ENCODE peak calls at places on chromosome 6, in six cellular contexts. E is H9, L is cardiac fibroblast, I is Calu3, F is colonic mucosa, H is fibroblast of the aortic adventitia. P is an unnamed sample.

GRCh38 chr6:71721642-71722041 is 164.7 kb upstream of the RIMS1 start:
- DNase-seq in E (no peak), L (peak), I (no peak), F (no peak), H (peak), P (peak)

GRCh38 chr6:25370175-25371036 is 91.2 kb downstream of the CARMIL1 start:
- DNase-seq in E (no peak), L (no peak), I (no peak), F (peak), H (no peak), P (no peak)

GRCh38 chr6:169162249-169162967 is 91.2 kb downstream of the THBS2 start:
- DNase-seq in E (no peak), L (no peak), I (no peak), F (no peak), H (no peak), P (no peak)

GRCh38 chr6:42555477-42556457 is 8.1 kb upstream of the UBR2 start:
- DNase-seq in E (peak), L (peak), I (no peak), F (peak), H (no peak), P (no peak)

GRCh38 chr6:101578306-101578705 is 184.8 kb downstream of the GRIK2 start:
- DNase-seq in E (no peak), L (no peak), I (no peak), F (no peak), H (no peak), P (no peak)

GRCh38 chr6:87407896-87408720 is at the start of gene CFAP206:
- DNase-seq in E (peak), L (peak), I (peak), F (peak), H (peak), P (peak)

GRCh38 chr6:7331452-7331851 is 18.5 kb upstream of the SSR1 start:
- DNase-seq in E (no peak), L (no peak), I (no peak), F (no peak), H (no peak), P (no peak)

GRCh38 chr6:122615409-122615808 is 5.2 kb downstream of the PKIB start:
- DNase-seq in E (no peak), L (no peak), I (no peak), F (no peak), H (no peak), P (no peak)

GRCh38 chr6:7727150-7727950 is 1.5 kb downstream of the BMP6 start:
- DNase-seq in E (peak), L (peak), I (peak), F (no peak), H (peak), P (no peak)

GRCh38 chr6:17945111-17945510 is 42.3 kb downstream of the KIF13A start:
- DNase-seq in E (no peak), L (peak), I (no peak), F (no peak), H (peak), P (peak)

GRCh38 chr6:90304308-90304707 is 7.7 kb upstream of the BACH2 start:
- DNase-seq in E (no peak), L (no peak), I (no peak), F (no peak), H (no peak), P (no peak)

GRCh38 chr6:26295691-26296555 is 69.1 kb upstream of the BTN3A2 start:
- DNase-seq in E (no peak), L (peak), I (peak), F (peak), H (peak), P (peak)

GRCh38 chr6:89956182-89956581 is 61.9 kb downstream of the GJA10 start:
- DNase-seq in E (no peak), L (no peak), I (no peak), F (no peak), H (no peak), P (no peak)

GRCh38 chr6:3370361-3371221 is 86.3 kb downstream of the SLC22A23 start:
- DNase-seq in E (no peak), L (no peak), I (no peak), F (no peak), H (no peak), P (no peak)

GRCh38 chr6:159443521-159443920 is 249.5 kb downstream of the SOD2 start:
- DNase-seq in E (no peak), L (no peak), I (no peak), F (no peak), H (no peak), P (no peak)

GRCh38 chr6:128511518-128511917 is 8.9 kb downstream of the PTPRK start:
- DNase-seq in E (no peak), L (peak), I (no peak), F (no peak), H (peak), P (no peak)

GRCh38 chr6:145497006-145497405 is 238.3 kb downstream of the EPM2A start:
- DNase-seq in E (no peak), L (no peak), I (no peak), F (no peak), H (no peak), P (no peak)

GRCh38 chr6:55704421-55704820 is 125.4 kb upstream of the HMGCLL1 start:
- DNase-seq in E (no peak), L (peak), I (no peak), F (no peak), H (peak), P (no peak)

GRCh38 chr6:25418463-25419052 is 139.4 kb downstream of the CARMIL1 start:
- DNase-seq in E (no peak), L (no peak), I (peak), F (no peak), H (peak), P (peak)

GRCh38 chr6:84688187-84688878 is 76.1 kb downstream of the TBX18 start:
- DNase-seq in E (no peak), L (no peak), I (no peak), F (no peak), H (peak), P (no peak)

GRCh38 chr6:34600101-34600500 is 44.0 kb upstream of the SPDEF start:
- DNase-seq in E (no peak), L (no peak), I (no peak), F (no peak), H (no peak), P (no peak)

GRCh38 chr6:90900034-90900433 is 313.2 kb upstream of the MAP3K7 start:
- DNase-seq in E (no peak), L (no peak), I (no peak), F (no peak), H (no peak), P (no peak)

GRCh38 chr6:102407886-102408741 is 1014.6 kb downstream of the GRIK2 start:
- DNase-seq in E (no peak), L (no peak), I (no peak), F (no peak), H (no peak), P (no peak)

GRCh38 chr6:11785953-11786579 is 7.5 kb upstream of the ADTRP start:
- DNase-seq in E (no peak), L (no peak), I (no peak), F (peak), H (no peak), P (no peak)

GRCh38 chr6:138403801-138404665 is at the start of gene HEBP2:
- DNase-seq in E (peak), L (peak), I (peak), F (peak), H (peak), P (peak)

GRCh38 chr6:162917506-162917905 is 189.7 kb downstream of the PACRG start:
- DNase-seq in E (no peak), L (peak), I (no peak), F (no peak), H (peak), P (peak)

GRCh38 chr6:169363590-169363989 is 109.9 kb upstream of the THBS2 start:
- DNase-seq in E (no peak), L (peak), I (no peak), F (no peak), H (no peak), P (no peak)

GRCh38 chr6:112416885-112417284 is 69.8 kb downstream of the RFPL4B start:
- DNase-seq in E (no peak), L (no peak), I (no peak), F (no peak), H (peak), P (no peak)

GRCh38 chr6:32057966-32058365 is 19.8 kb downstream of the CYP21A2 start:
- DNase-seq in E (no peak), L (no peak), I (no peak), F (no peak), H (no peak), P (no peak)

GRCh38 chr6:32075781-32076494 is 33.2 kb downstream of the TNXB start:
- DNase-seq in E (no peak), L (peak), I (no peak), F (no peak), H (no peak), P (no peak)

GRCh38 chr6:170452767-170453545 is 100.2 kb downstream of the PSMB1 start:
- DNase-seq in E (no peak), L (no peak), I (no peak), F (no peak), H (no peak), P (no peak)

GRCh38 chr6:89797317-89797716 is 22.3 kb downstream of the MDN1 start:
- DNase-seq in E (no peak), L (peak), I (no peak), F (no peak), H (peak), P (peak)

GRCh38 chr6:11650297-11650696 is 112.7 kb downstream of the TMEM170B start:
- DNase-seq in E (peak), L (peak), I (no peak), F (no peak), H (peak), P (peak)

GRCh38 chr6:2249126-2249525 is 3.7 kb upstream of the GMDS start:
- DNase-seq in E (no peak), L (no peak), I (no peak), F (no peak), H (no peak), P (no peak)

GRCh38 chr6:136886110-136886509 is 36.0 kb upstream of the SLC35D3 start:
- DNase-seq in E (no peak), L (peak), I (no peak), F (no peak), H (no peak), P (no peak)

GRCh38 chr6:159095561-159096095 is 50.8 kb upstream of the TAGAP start:
- DNase-seq in E (peak), L (no peak), I (no peak), F (peak), H (no peak), P (no peak)

GRCh38 chr6:99434702-99435530 is 9.8 kb upstream of the PNISR start:
- DNase-seq in E (no peak), L (peak), I (no peak), F (no peak), H (peak), P (no peak)

GRCh38 chr6:122141246-122141645 is 258.2 kb upstream of the HSF2 start:
- DNase-seq in E (no peak), L (no peak), I (no peak), F (no peak), H (no peak), P (no peak)

GRCh38 chr6:70312165-70312564 is 9.3 kb upstream of the COL9A1 start:
- DNase-seq in E (no peak), L (peak), I (peak), F (no peak), H (peak), P (peak)

GRCh38 chr6:70314240-70314639 is 11.4 kb upstream of the COL9A1 start:
- DNase-seq in E (no peak), L (no peak), I (no peak), F (no peak), H (peak), P (no peak)

GRCh38 chr6:70315096-70315751 is 12.3 kb upstream of the COL9A1 start:
- DNase-seq in E (no peak), L (no peak), I (no peak), F (no peak), H (no peak), P (no peak)

GRCh38 chr6:70307008-70307407 is 4.1 kb upstream of the COL9A1 start:
- DNase-seq in E (no peak), L (no peak), I (no peak), F (no peak), H (no peak), P (no peak)

DNA sequence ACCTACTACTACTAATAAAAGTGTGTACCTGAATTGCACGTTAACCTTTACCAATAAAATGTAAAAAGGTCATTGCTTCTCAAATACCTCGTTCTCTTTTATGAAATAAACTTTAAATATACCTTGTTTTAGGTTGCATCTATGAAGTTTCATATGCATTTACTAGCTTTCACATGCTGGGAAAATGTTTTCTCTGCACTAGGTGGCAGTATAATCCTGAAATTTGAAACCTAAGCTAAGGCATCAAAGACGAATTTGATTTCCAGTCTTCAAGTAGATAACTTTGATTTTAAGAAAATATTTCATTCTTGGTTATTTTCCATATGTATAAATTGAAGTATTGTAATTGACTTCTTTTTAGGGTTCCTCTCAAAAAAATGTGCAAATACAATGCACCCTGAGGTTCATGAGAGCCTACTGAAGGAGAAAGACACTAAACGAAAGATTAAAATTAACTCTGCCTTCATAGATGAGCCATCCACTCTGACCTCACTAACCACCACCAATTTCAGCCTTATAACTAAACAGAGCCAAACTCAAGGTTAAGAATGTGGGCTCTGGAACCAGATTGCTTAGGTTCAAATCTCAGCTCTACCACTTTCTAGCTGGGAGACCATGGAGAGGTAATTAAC is 7.3 kb upstream of the COL9A1 start:
- DNase-seq in E (no peak), L (peak), I (peak), F (peak), H (peak), P (peak)
- TF ChIP-seq CTCF in E (peak), L (peak), I (peak), F (peak), H (peak), P (peak)

GRCh38 chr6:30686908-30687658 is 638 bp upstream of the PPP1R18 start:
- DNase-seq in E (peak), L (peak), I (peak), F (peak), H (peak), P (peak)

GRCh38 chr6:30684386-30685156 is 1.9 kb downstream of the PPP1R18 start:
- DNase-seq in E (no peak), L (peak), I (no peak), F (peak), H (no peak), P (no peak)

GRCh38 chr6:30683980-30684338 is 2.5 kb downstream of the PPP1R18 start:
- DNase-seq in E (no peak), L (no peak), I (no peak), F (no peak), H (no peak), P (no peak)

GRCh38 chr6:30685977-30686907 is at the start of gene PPP1R18:
- DNase-seq in E (peak), L (peak), I (peak), F (peak), H (peak), P (no peak)

DNA sequence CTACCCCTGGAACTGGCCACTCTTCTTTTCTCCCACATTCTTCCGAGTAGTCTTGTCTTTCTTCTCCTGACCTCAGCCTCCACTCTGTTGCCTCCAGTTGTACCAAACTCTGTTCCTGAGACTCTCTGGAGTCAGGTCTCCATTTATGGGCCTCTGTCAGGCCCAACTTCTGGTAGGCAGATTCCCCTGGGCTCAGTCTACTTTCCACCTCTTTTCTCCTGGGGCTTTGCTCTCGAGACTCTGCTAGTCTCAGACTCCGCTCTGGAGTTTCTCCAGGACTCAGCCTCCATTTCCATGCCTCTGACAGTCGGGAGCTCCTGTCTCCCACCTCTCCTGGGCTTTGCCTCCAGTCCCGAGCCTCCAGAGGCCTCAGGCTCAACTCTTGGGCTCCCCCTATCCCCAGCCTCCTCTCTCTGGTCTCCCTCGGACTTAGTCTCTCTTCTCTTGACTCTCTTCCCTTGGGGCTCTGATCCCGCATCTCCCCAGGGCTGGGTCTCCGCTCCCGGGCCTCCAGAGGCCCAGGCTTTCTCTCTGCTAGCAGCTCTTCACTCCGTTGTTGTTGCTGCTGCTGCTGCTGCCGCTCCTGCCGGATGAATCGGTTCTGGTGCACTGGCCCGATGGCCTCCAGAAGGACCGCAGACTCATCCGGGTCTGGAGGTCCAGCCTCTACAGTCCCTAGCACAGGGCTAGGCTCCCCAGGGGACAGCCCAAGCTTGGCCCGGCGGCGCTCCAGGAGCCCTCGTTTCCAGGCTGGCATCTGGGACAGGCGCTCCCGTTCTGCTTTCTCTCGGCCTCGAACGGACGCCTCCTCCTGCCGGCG is 1.1 kb downstream of the PPP1R18 start:
- DNase-seq in E (no peak), L (peak), I (no peak), F (no peak), H (peak), P (no peak)
- TF ChIP-seq CTCF in E (no peak), L (peak), I (no peak), F (no peak), H (peak), P (peak)

GRCh38 chr6:119343167-119343566 is 6.4 kb downstream of the MAN1A1 start:
- DNase-seq in E (no peak), L (no peak), I (no peak), F (no peak), H (no peak), P (no peak)
- TF ChIP-seq CTCF in E (no peak), L (no peak), I (no peak), F (no peak), H (no peak), P (no peak)

GRCh38 chr6:147770221-147770620 is 261.7 kb downstream of the SAMD5 start:
- DNase-seq in E (no peak), L (no peak), I (no peak), F (no peak), H (no peak), P (no peak)

GRCh38 chr6:147776631-147777030 is 268.1 kb downstream of the SAMD5 start:
- DNase-seq in E (no peak), L (no peak), I (no peak), F (no peak), H (no peak), P (no peak)

GRCh38 chr6:147772724-147773123 is 264.2 kb downstream of the SAMD5 start:
- DNase-seq in E (no peak), L (no peak), I (no peak), F (no peak), H (no peak), P (no peak)

GRCh38 chr6:147779624-147780023 is 271.1 kb downstream of the SAMD5 start:
- DNase-seq in E (no peak), L (no peak), I (no peak), F (no peak), H (no peak), P (no peak)

DNA sequence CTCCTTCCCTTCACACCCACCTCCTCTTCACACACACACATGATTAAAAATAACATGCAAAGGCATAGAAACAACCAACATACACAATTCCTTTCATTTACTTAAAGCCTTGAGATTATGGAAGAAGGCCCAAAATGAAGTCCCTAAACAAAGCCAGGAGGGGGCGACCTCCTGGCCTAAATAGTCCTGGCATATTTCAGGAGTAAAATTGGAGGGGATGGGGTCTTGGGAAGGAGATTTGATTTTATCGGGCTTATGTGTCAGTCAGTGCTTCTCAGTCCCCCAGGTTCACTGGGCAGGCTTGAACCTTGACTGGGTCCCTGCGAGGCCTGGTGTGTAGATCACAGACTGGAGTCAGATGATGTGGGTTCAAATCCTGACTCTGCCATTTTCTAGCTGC is 266.4 kb downstream of the SAMD5 start:
- DNase-seq in E (peak), L (no peak), I (no peak), F (no peak), H (no peak), P (no peak)
- TF ChIP-seq CTCF in E (peak), L (peak), I (no peak), F (no peak), H (no peak), P (peak)

DNA sequence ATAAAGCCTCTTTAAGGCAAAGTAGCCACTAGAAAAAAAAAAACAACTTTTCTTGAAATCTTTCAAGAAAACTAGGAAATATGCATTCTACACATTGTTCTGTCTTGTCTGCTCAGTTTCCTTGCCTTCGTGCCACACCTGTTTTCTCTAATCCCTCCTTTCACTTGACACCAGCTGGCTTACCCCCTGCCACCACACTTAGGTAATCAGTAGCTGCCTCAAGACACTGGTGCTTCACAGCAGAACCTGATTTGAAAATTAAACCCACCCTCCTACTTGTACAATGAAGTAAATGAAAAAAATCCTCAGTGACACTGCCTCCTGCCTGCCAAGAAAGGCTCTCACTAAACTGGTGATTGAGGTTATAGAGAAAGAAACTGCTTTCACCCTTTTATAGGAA is 45.8 kb upstream of the SCML4 start:
- DNase-seq in E (no peak), L (no peak), I (no peak), F (no peak), H (no peak), P (no peak)
- TF ChIP-seq CTCF in E (peak), L (no peak), I (no peak), F (no peak), H (no peak), P (no peak)

GRCh38 chr6:52662031-52662430 is 8.9 kb upstream of the TMEM14A start:
- DNase-seq in E (no peak), L (no peak), I (no peak), F (no peak), H (no peak), P (no peak)
- TF ChIP-seq CTCF in E (no peak), L (no peak), I (no peak), F (no peak), H (no peak), P (no peak)